ENCODE peak calls at places on chromosomes 7 and 10, in five cellular contexts. One of them, this sample, is unnamed.

GRCh38 chr10:107727762-107728317 is 563.3 kb upstream of the SORCS1 start:
- DNase-seq in stimulated activated CD4-positive, alpha-beta T cell treated with anti-CD3 and anti-CD28 coated beads, Interleukin-2, amount 100 ng/mL, for 48 hours: no peak
- DNase-seq in skeletal muscle cell: no peak
- DNase-seq in T-cell: no peak
- DNase-seq in activated CD4-positive, alpha-beta T cell treated with anti-CD3 and anti-CD28 coated beads for 36 hours: no peak
- DNase-seq in this sample: no peak

GRCh38 chr10:117391436-117392205 is 16.4 kb upstream of the PDZD8 start:
- DNase-seq in stimulated activated CD4-positive, alpha-beta T cell treated with anti-CD3 and anti-CD28 coated beads, Interleukin-2, amount 100 ng/mL, for 48 hours: no peak
- DNase-seq in skeletal muscle cell: no peak
- DNase-seq in T-cell: no peak
- DNase-seq in activated CD4-positive, alpha-beta T cell treated with anti-CD3 and anti-CD28 coated beads for 36 hours: no peak
- DNase-seq in this sample: no peak

GRCh38 chr10:75392271-75392670 is 9.3 kb downstream of the ZNF503 start:
- DNase-seq in stimulated activated CD4-positive, alpha-beta T cell treated with anti-CD3 and anti-CD28 coated beads, Interleukin-2, amount 100 ng/mL, for 48 hours: no peak
- DNase-seq in skeletal muscle cell: no peak
- DNase-seq in T-cell: no peak
- DNase-seq in activated CD4-positive, alpha-beta T cell treated with anti-CD3 and anti-CD28 coated beads for 36 hours: no peak
- DNase-seq in this sample: no peak

GRCh38 chr10:21975378-21975990 is 28.0 kb downstream of the DNAJC1 start:
- DNase-seq in stimulated activated CD4-positive, alpha-beta T cell treated with anti-CD3 and anti-CD28 coated beads, Interleukin-2, amount 100 ng/mL, for 48 hours: no peak
- DNase-seq in skeletal muscle cell: no peak
- DNase-seq in T-cell: no peak
- DNase-seq in activated CD4-positive, alpha-beta T cell treated with anti-CD3 and anti-CD28 coated beads for 36 hours: no peak
- DNase-seq in this sample: no peak

GRCh38 chr10:7374795-7375194 is 36.0 kb downstream of the SFMBT2 start:
- DNase-seq in stimulated activated CD4-positive, alpha-beta T cell treated with anti-CD3 and anti-CD28 coated beads, Interleukin-2, amount 100 ng/mL, for 48 hours: no peak
- DNase-seq in skeletal muscle cell: no peak
- DNase-seq in T-cell: no peak
- DNase-seq in activated CD4-positive, alpha-beta T cell treated with anti-CD3 and anti-CD28 coated beads for 36 hours: no peak
- DNase-seq in this sample: no peak

GRCh38 chr10:70337201-70337651 is 45.2 kb downstream of the LRRC20 start:
- DNase-seq in stimulated activated CD4-positive, alpha-beta T cell treated with anti-CD3 and anti-CD28 coated beads, Interleukin-2, amount 100 ng/mL, for 48 hours: no peak
- DNase-seq in skeletal muscle cell: no peak
- DNase-seq in T-cell: no peak
- DNase-seq in activated CD4-positive, alpha-beta T cell treated with anti-CD3 and anti-CD28 coated beads for 36 hours: no peak
- DNase-seq in this sample: no peak

GRCh38 chr10:30390207-30390606 is 41.1 kb upstream of the MTPAP start:
- DNase-seq in stimulated activated CD4-positive, alpha-beta T cell treated with anti-CD3 and anti-CD28 coated beads, Interleukin-2, amount 100 ng/mL, for 48 hours: no peak
- DNase-seq in skeletal muscle cell: no peak
- DNase-seq in T-cell: no peak
- DNase-seq in activated CD4-positive, alpha-beta T cell treated with anti-CD3 and anti-CD28 coated beads for 36 hours: no peak
- DNase-seq in this sample: no peak

GRCh38 chr10:117762819-117763172 is 220.2 kb downstream of the EMX2 start:
- DNase-seq in stimulated activated CD4-positive, alpha-beta T cell treated with anti-CD3 and anti-CD28 coated beads, Interleukin-2, amount 100 ng/mL, for 48 hours: no peak
- DNase-seq in skeletal muscle cell: peak; percentile 46
- DNase-seq in T-cell: no peak
- DNase-seq in activated CD4-positive, alpha-beta T cell treated with anti-CD3 and anti-CD28 coated beads for 36 hours: no peak
- DNase-seq in this sample: no peak

GRCh38 chr7:78562191-78562590 is 763.6 kb downstream of the PHTF2 start:
- DNase-seq in stimulated activated CD4-positive, alpha-beta T cell treated with anti-CD3 and anti-CD28 coated beads, Interleukin-2, amount 100 ng/mL, for 48 hours: no peak
- DNase-seq in skeletal muscle cell: no peak
- DNase-seq in T-cell: no peak
- DNase-seq in activated CD4-positive, alpha-beta T cell treated with anti-CD3 and anti-CD28 coated beads for 36 hours: no peak
- DNase-seq in this sample: no peak

GRCh38 chr10:51224610-51225230 is 150.4 kb downstream of the PRKG1 start:
- DNase-seq in stimulated activated CD4-positive, alpha-beta T cell treated with anti-CD3 and anti-CD28 coated beads, Interleukin-2, amount 100 ng/mL, for 48 hours: no peak
- DNase-seq in skeletal muscle cell: peak; percentile 92
- DNase-seq in T-cell: no peak
- DNase-seq in activated CD4-positive, alpha-beta T cell treated with anti-CD3 and anti-CD28 coated beads for 36 hours: no peak
- DNase-seq in this sample: no peak

GRCh38 chr7:36396150-36396549 is 6.5 kb downstream of the ANLN start:
- DNase-seq in stimulated activated CD4-positive, alpha-beta T cell treated with anti-CD3 and anti-CD28 coated beads, Interleukin-2, amount 100 ng/mL, for 48 hours: no peak
- DNase-seq in skeletal muscle cell: no peak
- DNase-seq in T-cell: no peak
- DNase-seq in activated CD4-positive, alpha-beta T cell treated with anti-CD3 and anti-CD28 coated beads for 36 hours: peak; percentile 18
- DNase-seq in this sample: no peak

GRCh38 chr7:106563466-106564150 is 97.3 kb downstream of the CCDC71L start:
- DNase-seq in stimulated activated CD4-positive, alpha-beta T cell treated with anti-CD3 and anti-CD28 coated beads, Interleukin-2, amount 100 ng/mL, for 48 hours: no peak
- DNase-seq in skeletal muscle cell: no peak
- DNase-seq in T-cell: no peak
- DNase-seq in activated CD4-positive, alpha-beta T cell treated with anti-CD3 and anti-CD28 coated beads for 36 hours: no peak
- DNase-seq in this sample: no peak

GRCh38 chr7:156061689-156062255 is 249.5 kb upstream of the SHH start:
- DNase-seq in stimulated activated CD4-positive, alpha-beta T cell treated with anti-CD3 and anti-CD28 coated beads, Interleukin-2, amount 100 ng/mL, for 48 hours: no peak
- DNase-seq in skeletal muscle cell: no peak
- DNase-seq in T-cell: no peak
- DNase-seq in activated CD4-positive, alpha-beta T cell treated with anti-CD3 and anti-CD28 coated beads for 36 hours: no peak
- DNase-seq in this sample: no peak

GRCh38 chr7:118259115-118259514 is 34.6 kb downstream of the ANKRD7 start:
- DNase-seq in stimulated activated CD4-positive, alpha-beta T cell treated with anti-CD3 and anti-CD28 coated beads, Interleukin-2, amount 100 ng/mL, for 48 hours: no peak
- DNase-seq in skeletal muscle cell: no peak
- DNase-seq in T-cell: no peak
- DNase-seq in activated CD4-positive, alpha-beta T cell treated with anti-CD3 and anti-CD28 coated beads for 36 hours: no peak
- DNase-seq in this sample: no peak

GRCh38 chr10:14173391-14173705 is 157.4 kb downstream of the FRMD4A start:
- DNase-seq in stimulated activated CD4-positive, alpha-beta T cell treated with anti-CD3 and anti-CD28 coated beads, Interleukin-2, amount 100 ng/mL, for 48 hours: no peak
- DNase-seq in skeletal muscle cell: no peak
- DNase-seq in T-cell: no peak
- DNase-seq in activated CD4-positive, alpha-beta T cell treated with anti-CD3 and anti-CD28 coated beads for 36 hours: no peak
- DNase-seq in this sample: no peak

GRCh38 chr10:123140983-123141390 is 5.2 kb downstream of the HMX3 start:
- DNase-seq in stimulated activated CD4-positive, alpha-beta T cell treated with anti-CD3 and anti-CD28 coated beads, Interleukin-2, amount 100 ng/mL, for 48 hours: no peak
- DNase-seq in skeletal muscle cell: no peak
- DNase-seq in T-cell: no peak
- DNase-seq in activated CD4-positive, alpha-beta T cell treated with anti-CD3 and anti-CD28 coated beads for 36 hours: no peak
- DNase-seq in this sample: no peak

This sample was measured in effector CD8-positive, alpha-beta T cell.